ENCODE peak calls at places on chromosomes 2 and 18, in seven cellular contexts. One of them, this sample, is unnamed.

GRCh38 chr2:117771969-117772630 is 42.4 kb upstream of the DDX18 start:
- DNase-seq in substantia nigra: no peak
- DNase-seq in A549: peak
- DNase-seq in sciatic nerve: no peak
- DNase-seq in brain microvascular endothelial cell: no peak
- DNase-seq in endothelial cell: no peak
- DNase-seq in AG09319: peak
- DNase-seq in this sample: no peak

GRCh38 chr2:113977660-113978523 is 88.0 kb downstream of the ACTR3 start:
- DNase-seq in sciatic nerve: no peak
- DNase-seq in A549: no peak
- DNase-seq in brain microvascular endothelial cell: peak
- DNase-seq in AG09319: no peak
- DNase-seq in endothelial cell: no peak
- DNase-seq in substantia nigra: no peak
- DNase-seq in this sample: no peak

GRCh38 chr2:16368951-16369350 is 296.7 kb downstream of the CYRIA start:
- DNase-seq in endothelial cell: no peak
- DNase-seq in AG09319: no peak
- DNase-seq in A549: no peak
- DNase-seq in brain microvascular endothelial cell: no peak
- DNase-seq in sciatic nerve: no peak
- DNase-seq in substantia nigra: no peak
- DNase-seq in this sample: no peak

GRCh38 chr18:47677952-47678351 is 252.5 kb downstream of the SMAD2 start:
- DNase-seq in A549: no peak
- DNase-seq in AG09319: no peak
- DNase-seq in substantia nigra: no peak
- DNase-seq in brain microvascular endothelial cell: no peak
- DNase-seq in endothelial cell: no peak
- DNase-seq in sciatic nerve: no peak
- DNase-seq in this sample: no peak

GRCh38 chr2:71882949-71883472 is 264.7 kb downstream of the CYP26B1 start:
- DNase-seq in sciatic nerve: peak
- DNase-seq in endothelial cell: peak
- DNase-seq in substantia nigra: peak
- DNase-seq in A549: peak
- DNase-seq in AG09319: peak
- DNase-seq in brain microvascular endothelial cell: peak
- DNase-seq in this sample: peak

GRCh38 chr18:75839041-75839440 is 411.5 kb upstream of the SMIM21 start:
- DNase-seq in substantia nigra: no peak
- DNase-seq in A549: no peak
- DNase-seq in sciatic nerve: no peak
- DNase-seq in endothelial cell: no peak
- DNase-seq in AG09319: no peak
- DNase-seq in brain microvascular endothelial cell: no peak
- DNase-seq in this sample: no peak

GRCh38 chr2:237184192-237184922 is 98.7 kb downstream of the COPS8 start:
- DNase-seq in A549: peak
- DNase-seq in sciatic nerve: no peak
- DNase-seq in brain microvascular endothelial cell: peak
- DNase-seq in AG09319: no peak
- DNase-seq in substantia nigra: no peak
- DNase-seq in endothelial cell: no peak
- DNase-seq in this sample: no peak

GRCh38 chr18:79938196-79938595 is 13.3 kb downstream of the SLC66A2 start:
- DNase-seq in sciatic nerve: peak
- DNase-seq in substantia nigra: no peak
- DNase-seq in endothelial cell: no peak
- DNase-seq in AG09319: no peak
- DNase-seq in brain microvascular endothelial cell: no peak
- DNase-seq in A549: no peak
- DNase-seq in this sample: no peak

GRCh38 chr2:237744613-237745249 is 53.8 kb upstream of the RBM44 start:
- DNase-seq in endothelial cell: peak
- DNase-seq in sciatic nerve: peak
- DNase-seq in brain microvascular endothelial cell: peak
- DNase-seq in A549: peak
- DNase-seq in AG09319: no peak
- DNase-seq in substantia nigra: peak
- DNase-seq in this sample: peak

GRCh38 chr2:200247494-200247893 is 59.0 kb upstream of the SPATS2L start:
- DNase-seq in substantia nigra: no peak
- DNase-seq in brain microvascular endothelial cell: no peak
- DNase-seq in AG09319: no peak
- DNase-seq in A549: no peak
- DNase-seq in endothelial cell: no peak
- DNase-seq in sciatic nerve: no peak
- DNase-seq in this sample: no peak

GRCh38 chr2:120779781-120780283 is 44.2 kb downstream of the GLI2 start:
- DNase-seq in sciatic nerve: no peak
- DNase-seq in AG09319: no peak
- DNase-seq in A549: peak
- DNase-seq in brain microvascular endothelial cell: peak
- DNase-seq in substantia nigra: no peak
- DNase-seq in endothelial cell: no peak
- DNase-seq in this sample: no peak

GRCh38 chr2:101718479-101718878 is 21.0 kb downstream of the MAP4K4 start:
- DNase-seq in A549: no peak
- DNase-seq in substantia nigra: no peak
- DNase-seq in sciatic nerve: no peak
- DNase-seq in endothelial cell: no peak
- DNase-seq in brain microvascular endothelial cell: no peak
- DNase-seq in AG09319: no peak
- DNase-seq in this sample: no peak

GRCh38 chr2:64661770-64662169 is 8.1 kb upstream of the SERTAD2 start:
- DNase-seq in substantia nigra: no peak
- DNase-seq in brain microvascular endothelial cell: no peak
- DNase-seq in AG09319: no peak
- DNase-seq in sciatic nerve: no peak
- DNase-seq in A549: no peak
- DNase-seq in endothelial cell: no peak
- DNase-seq in this sample: no peak

GRCh38 chr2:53740170-53740569 is 27.4 kb upstream of the CHAC2 start:
- DNase-seq in brain microvascular endothelial cell: no peak
- DNase-seq in AG09319: no peak
- DNase-seq in substantia nigra: no peak
- DNase-seq in A549: peak
- DNase-seq in sciatic nerve: no peak
- DNase-seq in endothelial cell: no peak
- DNase-seq in this sample: no peak

GRCh38 chr2:64655873-64656272 is 2.2 kb upstream of the SERTAD2 start:
- DNase-seq in sciatic nerve: no peak
- DNase-seq in substantia nigra: no peak
- DNase-seq in A549: no peak
- DNase-seq in endothelial cell: no peak
- DNase-seq in brain microvascular endothelial cell: no peak
- DNase-seq in AG09319: no peak
- DNase-seq in this sample: no peak